ENCODE peak calls at places on chromosome 7, in ten cellular contexts. W is NCI-H1092; H is iris pigment epithelial cell; Q is activated naive CD4-positive, alpha-beta T cell treated with Interleukin-2 at 50 U/mL for 16 hours; B is activated T-helper 1 cell treated with Interleukin-2 at 50 U/mL for 16 hours; R is Peyer's patch; M is GOT3; T is B cell; A is ACHN; Y is central memory CD4-positive, alpha-beta T cell. V is an unnamed sample.
A peak's percentile ranks its signal among the peaks of the same experiment; 100 is the strongest.

GRCh38 chr7:30920584-30921539 is 9.2 kb downstream of the AQP1 start:
- DNase-seq in R (peak; percentile 40), M (no peak), H (peak; percentile 26), T (no peak), B (no peak), A (no peak), Y (no peak), W (no peak), Q (no peak), V (no peak)

GRCh38 chr7:32077806-32078205 is 7.6 kb upstream of the PDE1C start:
- DNase-seq in M (no peak), B (no peak), Y (no peak), W (no peak), H (no peak), T (no peak), R (no peak), A (no peak), Q (no peak), V (no peak)

GRCh38 chr7:138911007-138911406 is 70.2 kb downstream of the KIAA1549 start:
- DNase-seq in H (no peak), W (no peak), R (no peak), Q (no peak), M (no peak), T (no peak), B (no peak), Y (no peak), A (no peak), V (no peak)

GRCh38 chr7:99752354-99752753 is 17.4 kb upstream of the CYP3A7 start:
- DNase-seq in H (peak; percentile 41), M (no peak), B (no peak), Q (no peak), T (no peak), R (peak; percentile 84), Y (no peak), W (no peak), A (no peak), V (no peak)

GRCh38 chr7:131859162-131859821 is 302.9 kb upstream of the PODXL start:
- DNase-seq in R (peak; percentile 83), Q (peak; percentile 39), W (peak; percentile 55), M (peak; percentile 29), H (peak; percentile 59), Y (no peak), B (no peak), A (peak; percentile 77), T (peak; percentile 25), V (peak; percentile 64)

GRCh38 chr7:90271753-90272152 is 26.8 kb downstream of the CFAP69 start:
- DNase-seq in W (no peak), Q (no peak), M (no peak), R (no peak), Y (no peak), B (no peak), A (no peak), T (no peak), H (peak; percentile 80), V (no peak)

GRCh38 chr7:46705416-46706255 is 784.6 kb upstream of the IGFBP3 start:
- DNase-seq in A (peak; percentile 62), B (no peak), R (no peak), Q (no peak), M (no peak), T (no peak), W (no peak), Y (no peak), H (peak; percentile 60), V (no peak)

GRCh38 chr7:7702826-7703225 is 15.6 kb downstream of the RPA3 start:
- DNase-seq in B (no peak), H (no peak), A (no peak), Q (no peak), T (no peak), Y (no peak), W (no peak), R (no peak), M (no peak), V (no peak)

GRCh38 chr7:77326131-77326530 is 90.0 kb downstream of the GSAP start:
- DNase-seq in M (no peak), W (no peak), H (peak; percentile 42), Q (no peak), Y (no peak), B (no peak), T (no peak), A (no peak), R (no peak), V (no peak)

GRCh38 chr7:87482115-87482514 is 6.6 kb upstream of the ABCB4 start:
- DNase-seq in M (no peak), B (no peak), W (no peak), Q (no peak), H (no peak), A (no peak), Y (no peak), R (no peak), T (no peak), V (no peak)

GRCh38 chr7:142477079-142477651 is 219.3 kb upstream of the PRSS58 start:
- DNase-seq in A (no peak), R (no peak), W (no peak), Y (no peak), H (peak; percentile 68), B (no peak), Q (no peak), T (no peak), M (no peak), V (no peak)

GRCh38 chr7:18087031-18087686 is 59.5 kb upstream of the PRPS1L1 start:
- DNase-seq in Y (no peak), M (no peak), T (no peak), B (no peak), H (peak; percentile 9), R (no peak), Q (no peak), A (no peak), W (peak; percentile 59), V (no peak)

GRCh38 chr7:25656071-25656470 is 427.8 kb upstream of the NPVF start:
- DNase-seq in M (no peak), W (no peak), R (no peak), B (no peak), A (no peak), Q (no peak), T (no peak), H (no peak), Y (no peak), V (no peak)

GRCh38 chr7:75994388-75995051 is at the start of gene TMEM120A:
- DNase-seq in M (peak; percentile 90), B (peak; percentile 93), Q (peak; percentile 93), W (peak; percentile 88), H (peak; percentile 95), T (peak; percentile 96), Y (peak; percentile 90), R (peak; percentile 98), A (peak; percentile 98), V (peak; percentile 75)

GRCh38 chr7:12210179-12211053 is 678 bp upstream of the TMEM106B start:
- DNase-seq in M (no peak), A (peak; percentile 57), H (no peak), Y (no peak), B (no peak), R (peak; percentile 67), T (no peak), Q (no peak), W (peak; percentile 34), V (no peak)

GRCh38 chr7:79982151-79982770 is 152.4 kb upstream of the GNAI1 start:
- DNase-seq in B (no peak), T (no peak), H (peak; percentile 80), Q (no peak), W (no peak), R (no peak), M (no peak), A (no peak), Y (no peak), V (no peak)

GRCh38 chr7:99837649-99838361 is 10.0 kb downstream of the CYP3A43 start:
- DNase-seq in Y (no peak), M (no peak), B (no peak), Q (no peak), H (no peak), R (no peak), A (peak; percentile 54), W (no peak), T (no peak), V (no peak)

GRCh38 chr7:120005720-120006119 is 267.3 kb upstream of the KCND2 start:
- DNase-seq in Y (no peak), W (no peak), M (no peak), B (no peak), H (no peak), A (no peak), T (no peak), Q (no peak), R (no peak), V (no peak)

GRCh38 chr7:50757703-50758390 is 24.8 kb downstream of the GRB10 start:
- DNase-seq in Q (no peak), R (no peak), M (no peak), W (no peak), T (no peak), B (no peak), Y (no peak), A (no peak), H (no peak), V (no peak)

GRCh38 chr7:102063736-102064135 is 222.9 kb upstream of the SH2B2 start:
- DNase-seq in Q (no peak), Y (no peak), R (peak; percentile 66), M (no peak), B (no peak), W (no peak), H (peak; percentile 54), T (no peak), A (peak; percentile 78), V (no peak)

GRCh38 chr7:115135111-115135510 is 213.2 kb downstream of the MDFIC start:
- DNase-seq in M (no peak), W (no peak), B (no peak), A (no peak), T (no peak), Y (no peak), H (peak; percentile 50), R (no peak), Q (no peak), V (no peak)

GRCh38 chr7:66255533-66256100 is 50.5 kb downstream of the TPST1 start:
- DNase-seq in Q (no peak), W (no peak), Y (no peak), B (no peak), A (no peak), R (no peak), M (no peak), T (no peak), H (peak; percentile 70), V (no peak)

GRCh38 chr7:28178537-28178936 is 2.1 kb downstream of the JAZF1 start:
- DNase-seq in T (no peak), A (no peak), Y (no peak), H (no peak), M (no peak), Q (no peak), B (no peak), R (no peak), W (no peak), V (no peak)

GRCh38 chr7:128939075-128939860 is 1.5 kb downstream of the IRF5 start:
- DNase-seq in Q (no peak), A (no peak), B (no peak), Y (no peak), R (peak; percentile 58), W (no peak), T (peak; percentile 80), H (no peak), M (no peak), V (no peak)

V was measured in iPS DF 6.9.